ENCODE peak calls at places on chromosomes 7 and 10, in five cellular contexts. N is ascending aorta, K is adrenal gland, A is prostate gland, T is GM12878. F is an unnamed sample.

GRCh38 chr7:76428149-76428823 is 3.5 kb downstream of the ZP3 start:
- DNase-seq in T (no peak), K (no peak), A (no peak), N (no peak), F (no peak)

GRCh38 chr7:24851791-24852190 is 94.5 kb upstream of the GSDME start:
- DNase-seq in K (no peak), T (no peak), N (no peak), A (no peak), F (peak)

GRCh38 chr7:9148687-9149086 is 715.3 kb downstream of the NXPH1 start:
- DNase-seq in N (no peak), K (no peak), T (no peak), A (no peak), F (no peak)

GRCh38 chr10:33122014-33122788 is 164.2 kb upstream of the ITGB1 start:
- DNase-seq in N (no peak), K (no peak), T (no peak), A (peak), F (peak)

GRCh38 chr7:139340808-139341057 is 404 bp upstream of the FMC1 start:
- DNase-seq in K (no peak), T (no peak), A (no peak), N (no peak), F (no peak)

GRCh38 chr7:82312646-82313045 is 130.9 kb downstream of the CACNA2D1 start:
- DNase-seq in N (no peak), A (no peak), K (no peak), T (no peak), F (no peak)

GRCh38 chr10:112584276-112584675 is 137.3 kb downstream of the VTI1A start:
- DNase-seq in T (no peak), A (no peak), K (no peak), N (no peak), F (no peak)

GRCh38 chr10:68408898-68409518 is 1.9 kb upstream of the RUFY2 start:
- DNase-seq in A (no peak), N (no peak), K (no peak), T (no peak), F (no peak)

GRCh38 chr7:148142660-148143248 is 447.8 kb upstream of the C7orf33 start:
- DNase-seq in N (no peak), A (peak), K (peak), T (no peak), F (peak)

GRCh38 chr10:89889610-89890009 is 188.2 kb downstream of the KIF20B start:
- DNase-seq in N (no peak), K (no peak), A (no peak), T (no peak), F (no peak)

GRCh38 chr10:114698271-114699185 is 40.5 kb upstream of the ABLIM1 start:
- DNase-seq in N (no peak), K (no peak), T (no peak), A (no peak), F (peak)

GRCh38 chr10:106997721-106998120 is 166.8 kb downstream of the SORCS1 start:
- DNase-seq in T (no peak), N (no peak), A (no peak), K (peak), F (no peak)

GRCh38 chr7:68488366-68489060 is 1109.8 kb upstream of the AUTS2 start:
- DNase-seq in T (no peak), N (no peak), K (peak), A (no peak), F (no peak)

GRCh38 chr7:7201583-7202374 is 19.4 kb downstream of the C1GALT1 start:
- DNase-seq in T (peak), N (no peak), A (no peak), K (no peak), F (no peak)

GRCh38 chr7:127158659-127159058 is 94.1 kb downstream of the GRM8 start:
- DNase-seq in N (no peak), T (no peak), A (no peak), K (no peak), F (no peak)

GRCh38 chr7:133984023-133984422 is 143.1 kb upstream of the LRGUK start:
- DNase-seq in A (no peak), K (no peak), T (no peak), N (no peak), F (no peak)

GRCh38 chr7:148153611-148154010 is 437.0 kb upstream of the C7orf33 start:
- DNase-seq in T (no peak), A (peak), K (peak), N (no peak), F (no peak)

GRCh38 chr7:148264933-148265557 is 325.5 kb upstream of the C7orf33 start:
- DNase-seq in K (peak), T (no peak), A (no peak), N (no peak), F (peak)

GRCh38 chr10:11687357-11687771 is 54.8 kb upstream of the ECHDC3 start:
- DNase-seq in N (no peak), A (no peak), T (no peak), K (peak), F (no peak)

GRCh38 chr7:131106681-131107342 is 220.9 kb upstream of the MKLN1 start:
- DNase-seq in T (no peak), K (peak), N (peak), A (peak), F (no peak)

GRCh38 chr10:124093076-124093773 is at the start of gene CHST15:
- DNase-seq in N (peak), A (peak), K (peak), T (no peak), F (peak)

GRCh38 chr7:101390901-101391301 is 28.2 kb downstream of the COL26A1 start:
- DNase-seq in T (peak), K (peak), N (no peak), A (no peak), F (peak)

GRCh38 chr7:33872870-33873269 is 32.5 kb upstream of the BMPER start:
- DNase-seq in K (no peak), A (no peak), N (no peak), T (no peak), F (no peak)

GRCh38 chr7:71868797-71869196 is 543.3 kb downstream of the CALN1 start:
- DNase-seq in T (no peak), K (peak), A (no peak), N (no peak), F (peak)

GRCh38 chr7:135169141-135169935 is 1.2 kb downstream of the CYREN start:
- DNase-seq in N (no peak), T (no peak), A (no peak), K (peak), F (no peak)

GRCh38 chr10:124670849-124671248 is 73.3 kb downstream of the FAM53B start:
- DNase-seq in K (peak), N (no peak), A (no peak), T (no peak), F (no peak)

GRCh38 chr10:13321576-13321975 is 21.7 kb upstream of the PHYH start:
- DNase-seq in A (no peak), N (no peak), K (no peak), T (no peak), F (no peak)

GRCh38 chr10:122285506-122286444 is 14.7 kb downstream of the BTBD16 start:
- DNase-seq in T (no peak), N (peak), A (no peak), K (no peak), F (no peak)

DNA sequence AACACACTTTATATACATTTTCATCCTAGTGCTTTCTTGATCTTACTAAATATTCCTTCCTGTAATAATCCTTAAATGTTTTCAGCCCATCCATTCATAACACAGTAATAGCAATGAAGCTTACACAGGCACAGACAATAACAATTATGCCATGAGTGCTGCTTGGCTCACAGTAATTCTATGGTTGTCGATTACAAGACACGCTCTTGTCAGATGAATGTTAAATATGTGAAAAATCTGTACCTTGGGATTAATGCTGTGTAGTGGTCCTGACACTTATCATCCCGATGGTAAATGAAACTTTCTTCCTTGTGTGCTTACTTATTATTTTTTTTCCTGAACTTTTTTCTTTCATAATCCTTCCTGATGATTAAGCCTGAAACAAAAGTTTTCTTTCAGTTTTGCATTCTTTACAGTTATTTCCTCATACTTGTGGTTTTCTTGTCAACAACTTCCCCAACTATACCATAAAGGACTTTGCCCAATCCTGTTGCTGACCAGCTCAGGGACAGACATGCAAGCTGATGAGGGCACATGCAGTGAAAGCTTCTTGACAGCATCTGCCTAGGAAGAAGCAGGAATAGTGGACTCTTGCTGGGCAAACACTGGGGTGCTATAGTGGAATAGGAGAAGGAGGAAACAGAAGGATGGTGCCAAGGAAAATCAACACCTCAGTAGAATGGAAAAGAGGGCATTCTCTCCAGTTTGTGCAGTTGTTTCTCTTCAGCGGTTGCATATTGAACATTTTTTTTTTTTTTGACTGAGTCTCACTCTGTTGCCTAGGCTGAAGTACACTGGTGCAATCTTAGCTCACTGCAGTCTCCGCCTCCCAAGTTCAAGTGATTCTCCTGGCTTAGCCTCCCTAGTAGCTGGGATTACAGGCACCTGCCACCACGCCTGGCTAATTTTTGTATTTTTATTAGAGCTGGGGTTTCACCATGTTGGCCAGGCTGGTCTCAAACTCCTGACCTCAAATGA is 6.7 kb upstream of the MGAM2 start:
- DNase-seq in A (no peak), T (no peak), N (no peak), K (peak), F (no peak)
- H3K4me3 ChIP-seq in A (no peak), T (no peak), N (no peak), K (no peak), F (no peak)

DNA sequence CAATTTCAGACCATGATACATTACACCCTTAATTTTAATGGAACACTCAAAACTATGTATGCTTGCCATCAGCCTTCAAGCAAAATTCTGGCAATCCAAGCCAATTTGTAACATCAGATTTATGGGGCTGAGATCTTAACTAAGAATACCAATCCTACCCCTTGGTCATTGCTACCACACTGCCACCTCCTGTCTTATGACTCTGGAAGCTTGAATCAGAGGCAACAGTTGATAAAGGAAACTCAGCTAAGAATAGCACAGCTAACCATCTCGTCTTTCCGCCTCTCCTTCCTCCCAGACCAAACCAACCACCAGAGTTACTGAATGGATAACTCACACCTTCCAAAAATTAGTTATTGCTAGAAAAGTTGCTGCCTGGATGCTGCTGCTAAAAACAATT is 7.4 kb downstream of the IGF2BP3 start:
- DNase-seq in N (no peak), T (no peak), K (peak), A (no peak), F (peak)
- TF ChIP-seq CTCF in N (no peak), T (peak), K (no peak), A (no peak), F (peak)

DNA sequence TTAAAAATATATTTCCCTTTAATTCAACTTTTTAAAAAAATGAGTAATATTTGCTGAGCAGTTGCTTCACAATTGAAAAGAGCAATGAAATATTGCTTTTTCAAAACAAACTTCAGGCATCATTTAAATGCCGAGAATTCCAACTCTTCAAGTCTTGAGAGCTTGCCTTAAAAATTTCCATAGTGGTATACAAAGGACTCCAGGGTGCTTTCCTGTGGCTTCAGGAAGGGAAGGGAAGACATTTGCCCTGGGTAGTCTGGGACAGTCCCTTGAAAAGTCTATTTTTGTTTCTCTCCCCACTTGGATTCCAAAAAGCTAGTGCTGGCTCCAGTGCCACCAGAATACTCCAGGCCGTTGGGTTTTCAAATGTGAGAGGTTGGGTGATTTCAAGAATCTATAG is 71.7 kb downstream of the HYCC1 start:
- DNase-seq in T (no peak), N (no peak), K (no peak), A (no peak), F (no peak)
- H3K4me3 ChIP-seq in T (no peak), N (no peak), K (no peak), A (no peak), F (no peak)

DNA sequence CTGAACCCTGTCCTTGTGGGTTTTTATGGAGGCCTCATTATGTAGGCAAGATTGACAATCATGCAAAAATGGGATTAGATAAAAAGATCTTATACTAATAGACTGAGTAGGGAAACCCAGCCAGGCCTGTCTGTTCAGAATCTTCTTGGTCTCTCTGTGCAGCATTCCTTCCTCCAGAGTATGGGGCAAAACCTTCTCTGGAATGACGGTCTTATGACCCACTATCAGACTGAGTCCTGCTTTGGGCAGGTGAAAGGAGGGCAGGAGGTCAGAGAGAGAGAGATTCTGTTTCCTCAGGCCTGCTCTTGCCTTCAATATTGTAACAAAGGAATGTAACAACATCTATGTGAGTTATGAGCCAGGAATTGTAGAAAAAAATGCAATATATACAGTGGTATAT is 182.6 kb downstream of the DNAJC1 start:
- DNase-seq in T (no peak), A (no peak), N (no peak), K (no peak), F (no peak)
- TF ChIP-seq CTCF in T (no peak), A (no peak), N (no peak), K (no peak), F (no peak)

GRCh38 chr10:101778151-101778780 is 2.4 kb upstream of the FGF8 start:
- DNase-seq in N (no peak), A (no peak), K (no peak), T (no peak), F (no peak)
- H3K4me3 ChIP-seq in N (no peak), A (no peak), K (no peak), T (no peak), F (no peak)

DNA sequence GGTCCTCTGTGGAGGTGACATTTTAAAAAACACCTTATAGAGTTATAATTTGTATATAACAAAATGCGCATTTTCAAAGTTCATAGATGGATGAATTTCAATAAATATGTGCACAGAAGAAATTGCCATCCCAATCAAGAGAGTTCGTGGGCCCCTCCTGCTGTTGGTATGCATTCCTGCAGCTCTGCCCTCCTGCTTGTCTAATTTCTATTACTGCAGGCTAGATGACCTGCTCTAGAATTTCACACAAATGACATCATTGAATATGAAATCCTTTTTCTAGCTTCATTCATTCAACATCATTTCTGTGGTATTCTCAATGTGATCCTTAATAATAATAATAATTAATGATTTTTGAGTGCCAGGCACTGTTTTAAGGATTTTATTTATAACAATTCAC is 348.2 kb downstream of the SDK1 start:
- DNase-seq in K (no peak), T (no peak), A (no peak), N (no peak), F (no peak)
- TF ChIP-seq CTCF in K (no peak), T (no peak), A (no peak), N (no peak), F (peak)